ENCODE peak calls at places on chromosomes 6 and 20, in nine cellular contexts. H is Peyer's patch; P is brain microvascular endothelial cell; S is NCI-H1930; V is ELF-1; M is activated CD8-positive, alpha-beta memory T cell treated with anti-CD3 and anti-CD28 coated beads for 24 hours; E is AG20443; O is activated T-cell treated with anti-CD3 and anti-CD28 coated beads for 1 hour; Y is endothelial cell of umbilical vein. X is an unnamed sample.

GRCh38 chr20:37902504-37903313 is at the start of gene VSTM2L:
- DNase-seq in H (no peak), P (peak), S (no peak), V (no peak), M (no peak), E (peak), O (no peak), Y (no peak), X (peak)

GRCh38 chr6:106788761-106789160 is 159.4 kb downstream of the QRSL1 start:
- DNase-seq in H (no peak), P (no peak), S (no peak), V (no peak), M (no peak), E (no peak), O (no peak), Y (no peak), X (no peak)

GRCh38 chr6:166927942-166928643 is 28.3 kb downstream of the RNASET2 start:
- DNase-seq in H (no peak), P (no peak), S (no peak), V (no peak), M (peak), E (no peak), O (no peak), Y (no peak), X (no peak)

GRCh38 chr20:62211216-62211615 is 8.9 kb downstream of the HRH3 start:
- DNase-seq in H (no peak), P (no peak), S (no peak), V (no peak), M (no peak), E (no peak), O (no peak), Y (no peak), X (no peak)

GRCh38 chr20:38043512-38044300 is 10.2 kb downstream of the RPRD1B start:
- DNase-seq in H (no peak), P (peak), S (no peak), V (peak), M (no peak), E (peak), O (no peak), Y (peak), X (no peak)

GRCh38 chr20:53891306-53891894 is 179.0 kb downstream of the BCAS1 start:
- DNase-seq in H (no peak), P (no peak), S (no peak), V (no peak), M (peak), E (no peak), O (no peak), Y (peak), X (no peak)

GRCh38 chr6:25628471-25629201 is 23.4 kb upstream of the SCGN start:
- DNase-seq in H (no peak), P (no peak), S (peak), V (no peak), M (no peak), E (no peak), O (no peak), Y (no peak), X (no peak)

GRCh38 chr6:119661628-119662027 is 312.1 kb upstream of the MAN1A1 start:
- DNase-seq in H (no peak), P (no peak), S (no peak), V (no peak), M (no peak), E (no peak), O (no peak), Y (no peak), X (no peak)